ENCODE peak calls at places on chromosomes 16 and 17, in five cellular contexts. P, K, O, D and R are unnamed samples.

GRCh38 chr16:88951501-88951900 is 25.5 kb downstream of the CBFA2T3 start:
- DNase-seq in P (no peak), O (no peak), D (no peak), K (no peak), R (no peak)

GRCh38 chr16:24838554-24839266 is 7.1 kb upstream of the SLC5A11 start:
- DNase-seq in K (no peak), P (no peak), O (no peak), D (peak; percentile 81), R (peak; percentile 65)

GRCh38 chr17:60641126-60641525 is 36.5 kb upstream of the BCAS3 start:
- DNase-seq in D (no peak), P (no peak), K (no peak), O (no peak), R (peak; percentile 48)

GRCh38 chr16:87166321-87166720 is 150.9 kb downstream of the C16orf95 start:
- DNase-seq in O (no peak), P (no peak), K (no peak), D (no peak), R (no peak)

GRCh38 chr17:55421179-55421934 is at the start of gene MMD:
- DNase-seq in K (peak; percentile 3), O (no peak), P (peak; percentile 20), D (no peak), R (no peak)

GRCh38 chr16:85999778-86000177 is 100.8 kb downstream of the IRF8 start:
- DNase-seq in K (no peak), P (no peak), D (no peak), O (no peak), R (no peak)

GRCh38 chr17:43482103-43483012 is 1.4 kb upstream of the DHX8 start:
- DNase-seq in K (no peak), P (no peak), D (no peak), O (no peak), R (no peak)

GRCh38 chr17:42428141-42428944 is 5.3 kb upstream of the CAVIN1 start:
- DNase-seq in K (peak; percentile 31), P (no peak), O (peak; percentile 52), D (peak; percentile 66), R (peak; percentile 98)

GRCh38 chr17:14004927-14005630 is 64.2 kb upstream of the COX10 start:
- DNase-seq in D (no peak), O (no peak), P (no peak), K (no peak), R (no peak)

GRCh38 chr17:68420065-68420847 is 37.0 kb downstream of the WIPI1 start:
- DNase-seq in D (no peak), K (no peak), P (no peak), O (no peak), R (no peak)